ENCODE peak calls at places on chromosomes 4 and X, in four cellular contexts. V is lower lobe of right lung; X is CD4-positive, CD25-positive, alpha-beta regulatory T cell; S is upper lobe of right lung. I is an unnamed sample.

GRCh38 chrX:140439455-140439854 is 65.4 kb downstream of the SOX3 start:
- DNase-seq in V (peak), X (no peak), S (peak), I (no peak)

GRCh38 chr4:168589154-168589553 is 92.3 kb downstream of the PALLD start:
- DNase-seq in V (no peak), X (no peak), S (no peak), I (no peak)

GRCh38 chrX:46994096-46994495 is 81.9 kb downstream of the JADE3 start:
- DNase-seq in V (no peak), X (no peak), S (no peak), I (no peak)

GRCh38 chr4:95548738-95549245 is at the start of gene UNC5C:
- DNase-seq in V (peak), X (no peak), S (peak), I (no peak)

GRCh38 chr4:177302371-177303100 is 7.1 kb upstream of the NEIL3 start:
- DNase-seq in V (no peak), X (no peak), S (no peak), I (no peak)

GRCh38 chr4:183508693-183509092 is 3.8 kb downstream of the ING2 start:
- DNase-seq in V (no peak), X (no peak), S (no peak), I (no peak)

GRCh38 chr4:76430519-76431388 is 4.3 kb upstream of the SHROOM3 start:
- DNase-seq in V (no peak), X (peak), S (no peak), I (peak)

GRCh38 chrX:23341452-23341851 is 6.8 kb downstream of the PTCHD1 start:
- DNase-seq in V (no peak), X (no peak), S (no peak), I (no peak)

GRCh38 chr4:93396274-93396673 is 432.3 kb upstream of the ATOH1 start:
- DNase-seq in V (no peak), X (no peak), S (no peak), I (no peak)

GRCh38 chrX:132967049-132967448 is 8.6 kb upstream of the HS6ST2 start:
- DNase-seq in V (no peak), X (no peak), S (no peak), I (no peak)

GRCh38 chr4:182307746-182308145 is 64.5 kb downstream of the TENM3 start:
- DNase-seq in V (no peak), X (no peak), S (no peak), I (no peak)

GRCh38 chrX:10622197-10622596 is 1.8 kb upstream of the MID1 start:
- DNase-seq in V (no peak), X (no peak), S (no peak), I (no peak)

GRCh38 chrX:72107320-72107719 is 24.4 kb downstream of the RTL5 start:
- DNase-seq in V (no peak), X (no peak), S (no peak), I (peak)

GRCh38 chrX:153336128-153336894 is 2.4 kb downstream of the ZNF275 start:
- DNase-seq in V (no peak), X (no peak), S (no peak), I (peak)

GRCh38 chr4:152690706-152691651 is 11.2 kb upstream of the TMEM154 start:
- DNase-seq in V (no peak), X (no peak), S (no peak), I (no peak)

GRCh38 chrX:21487832-21488231 is 113.6 kb downstream of the CNKSR2 start:
- DNase-seq in V (no peak), X (no peak), S (no peak), I (no peak)

GRCh38 chr4:149897784-149898183 is 82.1 kb upstream of the IQCM start:
- DNase-seq in V (no peak), X (no peak), S (no peak), I (peak)

GRCh38 chrX:99602107-99602506 is 808.0 kb downstream of the PCDH19 start:
- DNase-seq in V (no peak), X (no peak), S (no peak), I (no peak)

GRCh38 chrX:138127314-138127713 is 561.4 kb downstream of the ZIC3 start:
- DNase-seq in V (no peak), X (no peak), S (no peak), I (no peak)

GRCh38 chr4:168504526-168504925 is 7.7 kb downstream of the PALLD start:
- DNase-seq in V (no peak), X (no peak), S (no peak), I (no peak)

GRCh38 chrX:45714864-45715263 is 514.2 kb upstream of the DIPK2B start:
- DNase-seq in V (no peak), X (no peak), S (no peak), I (no peak)

GRCh38 chr4:48021086-48021485 is 4.5 kb downstream of the NIPAL1 start:
- DNase-seq in V (no peak), X (no peak), S (no peak), I (no peak)

GRCh38 chr4:6720202-6720699 is 4.3 kb downstream of the BLOC1S4 start:
- DNase-seq in V (peak), X (peak), S (peak), I (peak)

GRCh38 chr4:18319456-18319855 is 297.9 kb upstream of the LCORL start:
- DNase-seq in V (no peak), X (no peak), S (no peak), I (no peak)

GRCh38 chr4:142242156-142242555 is 603.9 kb downstream of the INPP4B start:
- DNase-seq in V (no peak), X (no peak), S (no peak), I (no peak)

GRCh38 chrX:41491267-41492004 is 44.3 kb downstream of the NYX start:
- DNase-seq in V (no peak), X (no peak), S (no peak), I (no peak)

GRCh38 chr4:127622923-127623754 is 9.6 kb upstream of the INTU start:
- DNase-seq in V (peak), X (no peak), S (peak), I (no peak)

GRCh38 chr4:128859887-128860774 is 50.6 kb downstream of the JADE1 start:
- DNase-seq in V (no peak), X (no peak), S (no peak), I (no peak)

DNA sequence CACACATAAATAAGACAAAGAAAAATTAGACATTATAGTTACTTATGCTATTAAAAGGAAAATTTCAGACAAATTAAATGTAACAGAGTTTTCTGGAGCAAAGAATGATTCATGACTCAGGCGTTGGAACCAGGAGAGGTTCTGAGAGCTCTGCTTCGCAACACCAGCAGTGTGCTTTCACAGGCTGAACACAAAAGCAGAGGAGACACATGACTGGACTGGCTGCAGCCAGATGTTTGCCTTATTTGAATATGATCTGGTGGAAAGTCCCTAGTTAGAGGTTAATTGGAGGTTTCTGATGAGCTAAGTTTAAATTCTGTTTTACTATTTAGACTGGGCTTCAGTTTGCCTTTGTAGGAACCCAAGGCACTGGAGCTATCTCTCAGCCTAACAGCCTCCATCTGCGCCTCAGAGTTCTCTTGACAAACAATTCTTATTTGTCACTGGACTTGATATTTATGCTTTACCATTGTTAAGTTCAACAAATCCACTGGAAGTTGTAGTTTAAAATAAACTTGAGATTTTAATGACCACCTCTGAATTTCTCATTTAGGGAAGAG is 16.2 kb downstream of the BOD1L1 start:
- DNase-seq in V (no peak), X (no peak), S (no peak), I (no peak)
- H3K27ac ChIP-seq in V (no peak), X (no peak), S (no peak), I (peak)

GRCh38 chrX:130502023-130502570 is 100.3 kb downstream of the RBMX2 start:
- DNase-seq in V (no peak), X (no peak), S (no peak), I (no peak)

GRCh38 chrX:130498653-130499274 is 97.0 kb downstream of the RBMX2 start:
- DNase-seq in V (no peak), X (no peak), S (no peak), I (no peak)

GRCh38 chrX:130497531-130497930 is 95.7 kb downstream of the RBMX2 start:
- DNase-seq in V (no peak), X (no peak), S (no peak), I (no peak)
- H3K27ac ChIP-seq in V (no peak), X (no peak), S (no peak), I (no peak)

DNA sequence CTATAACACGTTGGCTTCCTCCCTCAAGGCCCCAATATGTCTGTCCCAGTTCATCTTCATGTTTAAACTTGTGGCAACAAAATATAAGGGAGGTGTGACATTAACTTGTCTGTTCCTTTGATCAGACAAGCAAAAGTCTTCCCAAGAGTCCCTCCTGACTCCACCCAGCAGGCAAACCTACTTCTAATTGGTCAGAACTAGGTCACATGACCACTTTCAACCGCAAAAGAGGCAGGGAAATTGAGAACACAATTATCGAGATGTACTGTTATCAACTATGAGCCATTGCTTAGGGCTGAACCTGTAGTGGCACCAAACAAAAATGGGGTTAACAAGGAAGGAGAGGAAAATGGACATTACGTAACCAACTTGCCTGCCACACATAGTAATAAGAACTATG is 246.8 kb upstream of the TET2 start:
- DNase-seq in V (no peak), X (no peak), S (no peak), I (no peak)
- H3K27ac ChIP-seq in V (no peak), X (no peak), S (no peak), I (no peak)

GRCh38 chr4:145012841-145013240 is 85.2 kb downstream of the ANAPC10 start:
- DNase-seq in V (no peak), X (no peak), S (no peak), I (no peak)
- H3K27ac ChIP-seq in V (no peak), X (no peak), S (no peak), I (no peak)

DNA sequence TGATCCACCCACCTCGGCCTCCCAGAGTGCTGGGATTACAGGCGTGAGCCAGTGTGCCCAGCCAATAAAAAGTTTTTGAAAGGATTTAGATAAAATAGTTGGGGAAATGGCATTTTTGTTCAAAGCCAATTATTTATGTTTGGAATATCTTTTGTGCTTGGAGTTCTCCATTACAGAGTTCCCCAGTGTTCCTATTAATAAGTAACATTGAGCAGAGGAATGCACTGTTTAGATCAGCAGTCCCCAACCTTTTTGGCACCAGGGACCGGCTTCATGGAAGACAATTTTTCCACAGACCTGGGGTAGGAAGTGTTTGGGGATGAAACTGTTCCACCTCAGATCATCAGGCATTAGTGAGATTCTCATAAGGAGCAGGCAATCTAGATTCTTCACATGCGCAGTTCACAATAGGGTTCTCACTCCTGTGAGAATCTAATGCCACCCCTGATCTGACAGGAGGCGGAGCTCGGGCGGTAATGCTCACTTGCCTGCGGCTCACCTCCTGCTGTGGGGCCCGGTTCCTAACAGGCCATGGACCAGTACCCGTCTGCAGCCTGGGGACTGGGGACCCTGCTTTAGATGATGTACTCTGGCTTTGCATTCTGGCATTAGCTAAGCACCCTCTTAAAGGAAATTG is 8.3 kb downstream of the PKD2 start:
- DNase-seq in V (no peak), X (no peak), S (no peak), I (no peak)
- H3K27ac ChIP-seq in V (no peak), X (no peak), S (no peak), I (no peak)